ENCODE peak calls at places on chromosomes 11 and 22, in nine cellular contexts. K, T, R, Y, S, N, C, E and Z are unnamed samples.

GRCh38 chr22:23242473-23243001 is 62.2 kb downstream of the BCR start:
- DNase-seq in K (no peak), T (no peak), R (no peak), Y (no peak), S (peak), N (peak), C (no peak), E (peak), Z (no peak)

GRCh38 chr11:68574308-68574707 is 110.0 kb upstream of the GAL start:
- DNase-seq in K (no peak), T (no peak), R (no peak), Y (no peak), S (peak), N (no peak), C (peak), E (no peak), Z (no peak)

GRCh38 chr11:74380746-74381439 is 17.3 kb downstream of the PGM2L1 start:
- DNase-seq in K (peak), T (no peak), R (no peak), Y (peak), S (no peak), N (no peak), C (no peak), E (no peak), Z (no peak)

GRCh38 chr11:9386901-9387300 is 2.4 kb downstream of the IPO7 start:
- DNase-seq in K (no peak), T (no peak), R (no peak), Y (no peak), S (no peak), N (no peak), C (no peak), E (no peak), Z (peak)

GRCh38 chr11:67310246-67311050 is 7.1 kb downstream of the SSH3 start:
- DNase-seq in K (no peak), T (no peak), R (no peak), Y (no peak), S (no peak), N (no peak), C (peak), E (no peak), Z (no peak)

GRCh38 chr22:37647317-37647716 is 7.8 kb downstream of the SH3BP1 start:
- DNase-seq in K (no peak), T (no peak), R (no peak), Y (no peak), S (no peak), N (no peak), C (no peak), E (no peak), Z (no peak)

GRCh38 chr22:23779083-23779482 is 6.4 kb downstream of the MMP11 start:
- DNase-seq in K (no peak), T (no peak), R (no peak), Y (no peak), S (no peak), N (no peak), C (no peak), E (no peak), Z (no peak)

GRCh38 chr22:44436656-44437492 is 61.2 kb downstream of the RTL6 start:
- DNase-seq in K (no peak), T (no peak), R (no peak), Y (no peak), S (no peak), N (no peak), C (no peak), E (no peak), Z (no peak)

GRCh38 chr11:95516786-95517185 is 272.8 kb downstream of the FAM76B start:
- DNase-seq in K (no peak), T (no peak), R (no peak), Y (no peak), S (no peak), N (no peak), C (peak), E (no peak), Z (no peak)

GRCh38 chr22:38442967-38443674 is 11.9 kb downstream of the KCNJ4 start:
- DNase-seq in K (no peak), T (no peak), R (no peak), Y (no peak), S (no peak), N (no peak), C (no peak), E (no peak), Z (no peak)

GRCh38 chr22:21680830-21681565 is 15.2 kb downstream of the PPIL2 start:
- DNase-seq in K (no peak), T (no peak), R (no peak), Y (no peak), S (no peak), N (no peak), C (no peak), E (no peak), Z (no peak)

GRCh38 chr11:104051806-104052205 is 15.4 kb downstream of the DDI1 start:
- DNase-seq in K (no peak), T (no peak), R (no peak), Y (no peak), S (no peak), N (no peak), C (no peak), E (no peak), Z (no peak)

GRCh38 chr11:123588863-123589262 is 65.6 kb downstream of the SCN3B start:
- DNase-seq in K (no peak), T (no peak), R (no peak), Y (no peak), S (no peak), N (no peak), C (no peak), E (no peak), Z (no peak)

GRCh38 chr11:91326280-91326679 is 898.3 kb upstream of the FAT3 start:
- DNase-seq in K (no peak), T (no peak), R (no peak), Y (no peak), S (no peak), N (no peak), C (no peak), E (no peak), Z (no peak)

GRCh38 chr22:44765571-44766285 is 13.4 kb downstream of the ARHGAP8 start:
- DNase-seq in K (no peak), T (no peak), R (no peak), Y (no peak), S (no peak), N (no peak), C (no peak), E (no peak), Z (no peak)

GRCh38 chr11:77153276-77154185 is 25.5 kb downstream of the MYO7A start:
- DNase-seq in K (no peak), T (no peak), R (no peak), Y (no peak), S (no peak), N (no peak), C (no peak), E (no peak), Z (no peak)

GRCh38 chr22:40030026-40030756 is 35.4 kb downstream of the FAM83F start:
- DNase-seq in K (no peak), T (no peak), R (no peak), Y (no peak), S (no peak), N (no peak), C (no peak), E (no peak), Z (no peak)

GRCh38 chr11:68598816-68599653 is 85.3 kb upstream of the GAL start:
- DNase-seq in K (no peak), T (no peak), R (no peak), Y (no peak), S (no peak), N (no peak), C (no peak), E (no peak), Z (no peak)

GRCh38 chr22:29207562-29208501 is 2.1 kb downstream of the EMID1 start:
- DNase-seq in K (no peak), T (no peak), R (no peak), Y (no peak), S (no peak), N (no peak), C (no peak), E (no peak), Z (no peak)

GRCh38 chr11:69442807-69443137 is 38.7 kb upstream of the LINC01488 start:
- DNase-seq in K (no peak), T (no peak), R (no peak), Y (no peak), S (peak), N (no peak), C (peak), E (no peak), Z (no peak)

GRCh38 chr11:123373754-123374621 is 56.1 kb upstream of the GRAMD1B start:
- DNase-seq in K (no peak), T (no peak), R (no peak), Y (no peak), S (no peak), N (no peak), C (no peak), E (no peak), Z (no peak)

GRCh38 chr11:3163241-3163981 is 1.7 kb downstream of the OSBPL5 start:
- DNase-seq in K (no peak), T (no peak), R (peak), Y (no peak), S (no peak), N (no peak), C (no peak), E (no peak), Z (no peak)

GRCh38 chr11:15006139-15006759 is 34.1 kb upstream of the CALCA start:
- DNase-seq in K (peak), T (no peak), R (peak), Y (no peak), S (peak), N (no peak), C (no peak), E (no peak), Z (peak)

GRCh38 chr22:22692707-22693530 is 48.5 kb downstream of the GGTLC2 start:
- DNase-seq in K (peak), T (no peak), R (peak), Y (peak), S (no peak), N (no peak), C (no peak), E (peak), Z (peak)

GRCh38 chr22:50485221-50486131 is 1.2 kb upstream of the MIOX start:
- DNase-seq in K (peak), T (no peak), R (no peak), Y (no peak), S (no peak), N (no peak), C (no peak), E (no peak), Z (no peak)

GRCh38 chr11:17563961-17564686 is 17.1 kb downstream of the OTOG start:
- DNase-seq in K (no peak), T (no peak), R (no peak), Y (no peak), S (no peak), N (no peak), C (no peak), E (no peak), Z (no peak)

GRCh38 chr22:47023871-47024270 is 261.4 kb downstream of the TBC1D22A start:
- DNase-seq in K (no peak), T (no peak), R (no peak), Y (no peak), S (no peak), N (no peak), C (no peak), E (no peak), Z (no peak)

GRCh38 chr11:110728883-110729282 is 16.6 kb upstream of the ARHGAP20 start:
- DNase-seq in K (no peak), T (no peak), R (no peak), Y (no peak), S (no peak), N (no peak), C (no peak), E (no peak), Z (no peak)

GRCh38 chr22:46378499-46379300 is 43.2 kb downstream of the TRMU start:
- DNase-seq in K (no peak), T (no peak), R (no peak), Y (no peak), S (no peak), N (no peak), C (no peak), E (no peak), Z (no peak)